ENCODE peak calls at places on chromosome 6, in eight cellular contexts. P is brain microvascular endothelial cell, F is epithelial cell of esophagus, L is transverse colon, O is neural progenitor cell, H is fibroblast of lung, J is pancreas, W is HCT116. S is an unnamed sample.
A peak's percentile ranks its signal among the peaks of the same experiment; 100 is the strongest.

GRCh38 chr6:33818293-33818692 is 14.5 kb upstream of the MLN start:
- DNase-seq in H (no peak), J (no peak), W (no peak), O (no peak), L (no peak), F (no peak), P (no peak), S (no peak)

GRCh38 chr6:169724554-169725269 is 412 bp upstream of the PHF10 start:
- DNase-seq in O (no peak), L (peak; percentile 59), F (no peak), H (peak; percentile 47), J (peak; percentile 81), P (no peak), W (no peak), S (peak; percentile 46)

GRCh38 chr6:90859612-90860011 is 272.7 kb upstream of the MAP3K7 start:
- DNase-seq in P (no peak), J (no peak), F (peak; percentile 36), W (no peak), L (no peak), H (no peak), O (peak; percentile 38), S (no peak)

GRCh38 chr6:149031545-149032317 is 284.9 kb downstream of the UST start:
- DNase-seq in F (peak; percentile 85), P (peak; percentile 93), J (no peak), H (peak; percentile 96), O (no peak), W (peak; percentile 27), L (peak; percentile 21), S (peak; percentile 71)

GRCh38 chr6:139327038-139327437 is 35.2 kb upstream of the TXLNB start:
- DNase-seq in O (no peak), P (no peak), J (no peak), W (no peak), F (no peak), L (no peak), H (no peak), S (no peak)

GRCh38 chr6:133503330-133503729 is 262.2 kb downstream of the EYA4 start:
- DNase-seq in H (peak; percentile 56), L (no peak), P (no peak), W (no peak), J (no peak), O (no peak), F (no peak), S (peak; percentile 30)

GRCh38 chr6:150987371-150987828 is 121.9 kb downstream of the MTHFD1L start:
- DNase-seq in W (no peak), O (no peak), F (peak; percentile 52), L (no peak), H (no peak), J (no peak), P (no peak), S (no peak)

GRCh38 chr6:26199057-26199772 is 112.0 kb downstream of the HFE start:
- DNase-seq in W (peak; percentile 95), J (peak; percentile 82), F (peak; percentile 96), L (peak; percentile 69), H (peak; percentile 95), P (peak; percentile 82), O (peak; percentile 89), S (peak; percentile 98)

GRCh38 chr6:151485616-151486015 is 8.2 kb upstream of the CCDC170 start:
- DNase-seq in W (no peak), P (peak; percentile 28), O (no peak), L (no peak), H (peak; percentile 40), F (peak; percentile 78), J (no peak), S (peak; percentile 9)

GRCh38 chr6:109121411-109121810 is 26.1 kb downstream of the CEP57L1 start:
- DNase-seq in F (no peak), J (no peak), P (no peak), O (no peak), L (no peak), W (no peak), H (peak; percentile 31), S (peak; percentile 14)

GRCh38 chr6:131210469-131210868 is 75.2 kb downstream of the AKAP7 start:
- DNase-seq in O (no peak), F (no peak), P (no peak), H (no peak), W (no peak), J (no peak), L (no peak), S (peak; percentile 52)

GRCh38 chr6:114592506-114592905 is 249.7 kb upstream of the HS3ST5 start:
- DNase-seq in P (no peak), W (no peak), F (no peak), O (no peak), L (no peak), H (no peak), J (no peak), S (no peak)

GRCh38 chr6:44275749-44276648 is 5.7 kb downstream of the TMEM151B start:
- DNase-seq in P (no peak), O (peak; percentile 42), J (peak; percentile 75), H (no peak), L (no peak), F (peak; percentile 39), W (no peak), S (no peak)

GRCh38 chr6:137630666-137631065 is 136.5 kb upstream of the OLIG3 start:
- DNase-seq in F (no peak), J (no peak), O (no peak), L (no peak), P (no peak), W (no peak), H (no peak), S (no peak)

GRCh38 chr6:90175627-90176538 is 120.8 kb downstream of the BACH2 start:
- DNase-seq in H (no peak), O (no peak), J (no peak), P (no peak), L (no peak), W (no peak), F (peak; percentile 90), S (no peak)

GRCh38 chr6:152180601-152181000 is 373.1 kb downstream of the ESR1 start:
- DNase-seq in L (no peak), W (no peak), P (no peak), O (no peak), F (no peak), H (no peak), J (no peak), S (no peak)

GRCh38 chr6:125117818-125118217 is 35.8 kb upstream of the TPD52L1 start:
- DNase-seq in W (no peak), P (peak; percentile 14), L (no peak), O (no peak), J (no peak), F (peak; percentile 87), H (peak; percentile 56), S (no peak)

GRCh38 chr6:97077380-97077779 is 152.9 kb downstream of the KLHL32 start:
- DNase-seq in J (no peak), W (no peak), L (no peak), P (no peak), O (peak; percentile 17), H (no peak), F (peak; percentile 4), S (no peak)

GRCh38 chr6:11532097-11532496 is 5.5 kb upstream of the TMEM170B start:
- DNase-seq in F (no peak), O (no peak), P (no peak), H (no peak), J (no peak), L (no peak), W (no peak), S (no peak)

GRCh38 chr6:38771111-38771694 is 56.1 kb downstream of the DNAH8 start:
- DNase-seq in L (no peak), H (no peak), P (no peak), O (no peak), J (no peak), F (peak; percentile 90), W (no peak), S (peak; percentile 17)

GRCh38 chr6:38774933-38775707 is 60.0 kb downstream of the DNAH8 start:
- DNase-seq in H (no peak), W (no peak), O (no peak), L (no peak), J (no peak), P (no peak), F (no peak), S (no peak)

GRCh38 chr6:38775870-38776269 is 60.8 kb downstream of the DNAH8 start:
- DNase-seq in W (no peak), L (no peak), H (no peak), P (no peak), F (no peak), O (no peak), J (no peak), S (no peak)

GRCh38 chr6:38776515-38776914 is 61.4 kb downstream of the DNAH8 start:
- DNase-seq in W (no peak), P (peak; percentile 81), J (no peak), F (peak; percentile 74), L (no peak), O (no peak), H (peak; percentile 49), S (peak; percentile 18)

GRCh38 chr6:38773338-38773737 is 58.2 kb downstream of the DNAH8 start:
- DNase-seq in H (no peak), F (peak; percentile 74), W (peak; percentile 47), J (no peak), O (peak; percentile 59), L (peak; percentile 22), P (no peak), S (no peak)
- TF ChIP-seq CTCF in H (peak; percentile 30), F (peak; percentile 64), W (peak; percentile 82), J (no peak), O (peak; percentile 67), L (peak; percentile 22), P (peak; percentile 53), S (peak; percentile 55)

GRCh38 chr6:35427435-35427834 is 24.7 kb upstream of the FANCE start:
- DNase-seq in P (no peak), L (no peak), H (no peak), W (no peak), J (no peak), O (no peak), F (no peak), S (no peak)
- H3K4me3 ChIP-seq in P (no peak overlapping the region), L (no peak overlapping the region), H (no peak overlapping the region), W (no peak overlapping the region), J (no peak overlapping the region), O (no peak overlapping the region), F (no peak overlapping the region), S (no peak overlapping the region)

GRCh38 chr6:160933256-160933655 is 58.3 kb upstream of the MAP3K4 start:
- DNase-seq in L (no peak), J (no peak), O (peak; percentile 57), H (no peak), W (no peak), P (no peak), F (no peak), S (no peak)
- TF ChIP-seq CTCF in L (no peak), J (no peak), O (peak; percentile 44), H (no peak), W (peak; percentile 10), P (peak; percentile 53), F (no peak), S (peak; percentile 16)

DNA sequence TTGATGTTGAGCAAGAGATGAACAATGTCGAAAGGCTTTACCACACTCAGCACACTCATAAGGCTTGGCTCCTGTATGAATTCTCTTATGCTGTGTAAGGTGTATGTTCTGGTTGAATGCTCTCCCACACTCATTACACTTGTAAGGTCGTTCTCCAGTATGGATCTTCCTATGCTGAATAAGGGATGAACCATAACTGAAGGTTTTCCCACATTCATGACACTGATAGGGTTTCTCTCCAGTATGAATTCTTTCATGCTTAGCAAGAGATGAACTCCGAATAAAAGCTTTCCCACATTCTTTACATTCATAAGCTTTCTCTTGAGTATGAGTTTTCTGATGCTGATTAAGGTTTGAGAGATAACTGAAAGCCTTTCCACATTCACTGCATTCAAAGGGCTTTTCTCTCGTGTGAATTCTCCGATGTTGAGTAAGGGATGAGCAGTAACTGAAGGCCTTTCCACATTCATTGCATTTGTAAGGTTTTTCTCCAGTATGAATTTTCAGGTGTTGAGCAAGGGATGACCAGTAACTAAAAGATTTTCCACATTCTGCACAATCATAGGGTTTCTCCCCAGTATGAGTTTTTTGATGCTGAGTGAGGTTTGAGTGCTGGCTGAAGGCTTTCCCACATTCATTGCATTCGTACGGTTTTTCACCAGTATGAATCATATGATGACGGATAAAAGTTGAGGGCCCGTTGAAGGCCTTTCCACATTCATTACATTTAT is 21.1 kb downstream of the ZNF184 start:
- DNase-seq in J (no peak), W (no peak), H (no peak), O (no peak), L (no peak), F (no peak), P (no peak), S (no peak)
- H3K4me3 ChIP-seq in J (no peak overlapping the region), W (no peak overlapping the region), H (no peak overlapping the region), O (no peak overlapping the region), L (no peak overlapping the region), F (no peak overlapping the region), P (no peak overlapping the region), S (no peak overlapping the region)